ENCODE peak calls at places on chromosomes 4 and X, in nine cellular contexts. E, P, G, S, R, I, H, L and N are unnamed samples.

GRCh38 chrX:100410083-100410590 is at the start of gene PCDH19:
- DNase-seq in G (peak; percentile 85), I (peak; percentile 65), R (peak; percentile 98), H (no peak), L (peak; percentile 49), P (peak; percentile 88), E (no peak), S (no peak), N (no peak)

GRCh38 chrX:133638285-133638684 is 223.0 kb upstream of the GPC4 start:
- DNase-seq in E (no peak), L (no peak), R (no peak), G (no peak), S (no peak), P (no peak), I (peak; percentile 3), H (no peak), N (no peak)

GRCh38 chr4:108148316-108148715 is 20.4 kb downstream of the LEF1 start:
- DNase-seq in P (no peak), G (no peak), H (no peak), E (no peak), R (no peak), I (no peak), L (no peak), S (no peak), N (no peak)

GRCh38 chr4:8015512-8015911 is 75.9 kb upstream of the AFAP1 start:
- DNase-seq in H (no peak), L (no peak), I (peak; percentile 16), R (peak; percentile 86), S (no peak), E (no peak), G (peak; percentile 63), P (no peak), N (no peak)

GRCh38 chr4:7399433-7400234 is 35.1 kb downstream of the PSAPL1 start:
- DNase-seq in E (no peak), H (no peak), I (no peak), P (peak; percentile 53), L (peak; percentile 6), G (no peak), R (peak; percentile 3), S (no peak), N (peak; percentile 51)

GRCh38 chr4:2800691-2801596 is 8.1 kb downstream of the SH3BP2 start:
- DNase-seq in E (no peak), S (no peak), I (peak; percentile 95), R (peak; percentile 95), H (no peak), G (peak; percentile 66), L (no peak), P (no peak), N (no peak)

GRCh38 chr4:105122334-105122733 is 24.3 kb upstream of the TET2 start:
- DNase-seq in H (no peak), S (peak; percentile 10), P (no peak), I (peak; percentile 54), G (peak; percentile 37), L (no peak), R (peak; percentile 24), E (peak; percentile 71), N (no peak)

GRCh38 chrX:55908685-55909212 is 191.2 kb downstream of the RRAGB start:
- DNase-seq in P (no peak), E (no peak), G (peak; percentile 42), H (peak; percentile 0), L (peak; percentile 39), R (peak; percentile 44), I (peak; percentile 5), S (no peak), N (no peak)

GRCh38 chr4:173269280-173269679 is 64.9 kb downstream of the HMGB2 start:
- DNase-seq in G (no peak), H (no peak), L (no peak), E (no peak), P (no peak), R (no peak), S (no peak), I (no peak), N (no peak)

GRCh38 chrX:109707322-109707721 is 25.7 kb downstream of the ACSL4 start:
- DNase-seq in G (no peak), E (no peak), S (no peak), I (no peak), P (no peak), H (no peak), L (no peak), R (no peak), N (no peak)

GRCh38 chr4:35125995-35126712 is 1118.2 kb downstream of the ARAP2 start:
- DNase-seq in G (no peak), I (no peak), P (no peak), S (no peak), L (no peak), E (peak; percentile 48), H (no peak), R (no peak), N (no peak)

GRCh38 chr4:185742766-185743165 is 69.2 kb downstream of the SORBS2 start:
- DNase-seq in R (no peak), P (no peak), G (no peak), S (no peak), I (no peak), E (no peak), L (no peak), H (no peak), N (no peak)